ENCODE peak calls at places on chromosome 3, in four cellular contexts. One of them, this sample, is unnamed.

GRCh38 chr3:59895972-59896371 is 846.1 kb upstream of the CFAP20DC start:
- DNase-seq in esophagus squamous epithelium: no peak
- DNase-seq in cardiac muscle cell: no peak
- DNase-seq in upper lobe of left lung: no peak
- DNase-seq in this sample: no peak

GRCh38 chr3:187986514-187986934 is 167.4 kb upstream of the LPP start:
- DNase-seq in cardiac muscle cell: peak; percentile 76
- DNase-seq in esophagus squamous epithelium: no peak
- DNase-seq in upper lobe of left lung: peak; percentile 40
- DNase-seq in this sample: no peak

GRCh38 chr3:133208184-133208583 is 170.0 kb downstream of the TMEM108 start:
- DNase-seq in cardiac muscle cell: no peak
- DNase-seq in esophagus squamous epithelium: no peak
- DNase-seq in upper lobe of left lung: no peak
- DNase-seq in this sample: no peak

GRCh38 chr3:139532996-139533395 is 6.5 kb downstream of the RBP1 start:
- DNase-seq in upper lobe of left lung: no peak
- DNase-seq in esophagus squamous epithelium: no peak
- DNase-seq in cardiac muscle cell: peak; percentile 25
- DNase-seq in this sample: no peak

GRCh38 chr3:172140499-172141391 is 101.4 kb downstream of the FNDC3B start:
- DNase-seq in upper lobe of left lung: peak; percentile 74
- DNase-seq in esophagus squamous epithelium: no peak
- DNase-seq in cardiac muscle cell: peak; percentile 98
- DNase-seq in this sample: no peak

GRCh38 chr3:53554559-53555511 is 60.4 kb downstream of the CACNA1D start:
- DNase-seq in esophagus squamous epithelium: no peak
- DNase-seq in cardiac muscle cell: no peak
- DNase-seq in upper lobe of left lung: no peak
- DNase-seq in this sample: no peak

GRCh38 chr3:29026959-29027358 is 253.9 kb upstream of the RBMS3 start:
- DNase-seq in esophagus squamous epithelium: no peak
- DNase-seq in upper lobe of left lung: no peak
- DNase-seq in cardiac muscle cell: no peak
- DNase-seq in this sample: no peak

GRCh38 chr3:51311055-51311454 is 74.0 kb upstream of the MANF start:
- DNase-seq in upper lobe of left lung: no peak
- DNase-seq in cardiac muscle cell: peak; percentile 34
- DNase-seq in esophagus squamous epithelium: no peak
- DNase-seq in this sample: no peak

GRCh38 chr3:32487781-32488526 is 14.7 kb downstream of the CMTM6 start:
- DNase-seq in esophagus squamous epithelium: no peak
- DNase-seq in upper lobe of left lung: no peak
- DNase-seq in cardiac muscle cell: no peak
- DNase-seq in this sample: no peak

GRCh38 chr3:161879470-161879869 is 382.9 kb downstream of the OTOL1 start:
- DNase-seq in upper lobe of left lung: no peak
- DNase-seq in cardiac muscle cell: no peak
- DNase-seq in esophagus squamous epithelium: no peak
- DNase-seq in this sample: no peak

GRCh38 chr3:111737712-111738097 is 121.4 kb upstream of the PHLDB2 start:
- DNase-seq in esophagus squamous epithelium: no peak
- DNase-seq in cardiac muscle cell: peak; percentile 99
- DNase-seq in upper lobe of left lung: peak; percentile 69
- DNase-seq in this sample: no peak

GRCh38 chr3:152314677-152315353 is 46.1 kb downstream of the MBNL1 start:
- DNase-seq in esophagus squamous epithelium: no peak
- DNase-seq in upper lobe of left lung: no peak
- DNase-seq in cardiac muscle cell: peak; percentile 44
- DNase-seq in this sample: no peak

GRCh38 chr3:177830411-177830849 is 633.1 kb upstream of the TBL1XR1 start:
- DNase-seq in esophagus squamous epithelium: no peak
- DNase-seq in cardiac muscle cell: peak; percentile 98
- DNase-seq in upper lobe of left lung: no peak
- DNase-seq in this sample: no peak

GRCh38 chr3:65796676-65797075 is 242.0 kb downstream of the MAGI1 start:
- DNase-seq in esophagus squamous epithelium: no peak
- DNase-seq in cardiac muscle cell: no peak
- DNase-seq in upper lobe of left lung: no peak
- DNase-seq in this sample: no peak

GRCh38 chr3:71225951-71226564 is 357.5 kb downstream of the FOXP1 start:
- DNase-seq in esophagus squamous epithelium: no peak
- DNase-seq in upper lobe of left lung: no peak
- DNase-seq in cardiac muscle cell: no peak
- DNase-seq in this sample: no peak

GRCh38 chr3:157472648-157473047 is 30.6 kb downstream of the VEPH1 start:
- DNase-seq in upper lobe of left lung: no peak
- DNase-seq in cardiac muscle cell: no peak
- DNase-seq in esophagus squamous epithelium: no peak
- DNase-seq in this sample: no peak

GRCh38 chr3:45870099-45870498 is 16.2 kb upstream of the CCR9 start:
- DNase-seq in cardiac muscle cell: no peak
- DNase-seq in upper lobe of left lung: no peak
- DNase-seq in esophagus squamous epithelium: no peak
- DNase-seq in this sample: peak; percentile 57

GRCh38 chr3:64685331-64685799 is 2.4 kb downstream of the ADAMTS9 start:
- DNase-seq in esophagus squamous epithelium: no peak
- DNase-seq in upper lobe of left lung: peak; percentile 23
- DNase-seq in cardiac muscle cell: peak; percentile 72
- DNase-seq in this sample: no peak

GRCh38 chr3:39140341-39140971 is 12.9 kb downstream of the CSRNP1 start:
- DNase-seq in upper lobe of left lung: no peak
- DNase-seq in cardiac muscle cell: no peak
- DNase-seq in esophagus squamous epithelium: no peak
- DNase-seq in this sample: no peak
- H3K36me3 ChIP-seq in upper lobe of left lung: peaks cover 59% of the 10 kb centered on the region
- H3K36me3 ChIP-seq in cardiac muscle cell: peaks cover 29% of the 10 kb centered on the region
- H3K36me3 ChIP-seq in esophagus squamous epithelium: peaks cover 23% of the 10 kb centered on the region
- H3K36me3 ChIP-seq in this sample: peaks cover 23% of the 10 kb centered on the region

GRCh38 chr3:34248352-34248751 is 449.9 kb downstream of the PDCD6IP start:
- DNase-seq in cardiac muscle cell: no peak
- DNase-seq in esophagus squamous epithelium: no peak
- DNase-seq in upper lobe of left lung: no peak
- DNase-seq in this sample: no peak
- H3K4me1 ChIP-seq in cardiac muscle cell: no peaks in the 10 kb centered on the region
- H3K4me1 ChIP-seq in esophagus squamous epithelium: no peaks in the 10 kb centered on the region
- H3K4me1 ChIP-seq in upper lobe of left lung: no peaks in the 10 kb centered on the region
- H3K4me1 ChIP-seq in this sample: no peaks in the 10 kb centered on the region

GRCh38 chr3:173397161-173398110 is at the start of gene NLGN1:
- DNase-seq in cardiac muscle cell: peak; percentile 82
- DNase-seq in esophagus squamous epithelium: no peak
- DNase-seq in upper lobe of left lung: peak; percentile 53
- DNase-seq in this sample: no peak
- TF ChIP-seq CTCF in cardiac muscle cell: peak; percentile 40
- TF ChIP-seq CTCF in esophagus squamous epithelium: peak; percentile 5
- TF ChIP-seq CTCF in upper lobe of left lung: no peak
- TF ChIP-seq CTCF in this sample: no peak

DNA sequence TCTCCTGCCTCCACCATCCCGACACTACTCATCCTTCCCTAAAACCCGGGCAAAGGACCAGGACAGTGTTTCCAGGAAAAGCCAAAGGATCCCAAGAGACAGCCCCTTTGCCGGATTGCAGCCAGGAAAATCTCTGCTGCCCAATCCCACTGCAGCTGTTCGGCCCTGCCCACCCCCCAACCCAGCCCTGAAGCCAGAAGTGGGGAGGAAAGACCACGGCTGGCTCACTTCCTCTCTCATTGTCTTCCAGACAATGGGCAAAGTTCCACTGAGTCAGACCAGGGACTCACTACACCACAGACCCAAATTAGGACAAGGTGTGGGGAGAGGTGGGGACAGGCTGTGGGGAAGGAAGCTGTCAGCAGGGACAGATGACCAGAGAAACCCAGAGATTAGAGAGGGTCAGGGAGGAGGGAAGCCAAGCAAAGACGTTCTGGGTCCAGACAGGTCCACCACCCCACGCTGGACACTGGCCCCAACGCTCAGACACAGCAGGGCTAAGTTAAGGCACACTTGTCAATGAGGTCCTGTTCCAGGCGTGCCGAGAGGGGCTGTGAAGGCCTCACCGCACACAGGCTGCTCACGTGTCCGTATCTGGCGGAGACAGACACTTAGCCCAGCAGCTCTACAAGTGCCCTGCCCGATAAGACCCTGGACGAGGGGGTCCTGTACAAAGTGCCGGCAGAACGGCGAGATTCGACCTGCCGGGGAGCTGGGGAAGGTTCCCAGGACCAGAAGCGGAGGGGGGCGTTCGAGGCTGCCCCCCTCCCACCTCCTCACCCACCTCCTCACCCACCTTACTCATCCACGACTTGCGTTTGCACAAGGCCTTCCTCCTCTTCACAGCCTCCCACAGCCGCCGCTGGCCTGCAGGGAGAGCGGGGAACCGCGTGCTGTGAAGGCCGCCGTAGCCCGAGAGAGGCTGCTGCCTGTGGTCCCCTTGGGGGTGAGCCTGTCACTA is 21.9 kb downstream of the TNK2 start:
- DNase-seq in esophagus squamous epithelium: no peak
- DNase-seq in cardiac muscle cell: peak; percentile 68
- DNase-seq in upper lobe of left lung: no peak
- DNase-seq in this sample: no peak
- H3K36me3 ChIP-seq in esophagus squamous epithelium: peaks cover 15% of the 10 kb centered on the region
- H3K36me3 ChIP-seq in cardiac muscle cell: peaks cover 17% of the 10 kb centered on the region
- H3K36me3 ChIP-seq in upper lobe of left lung: peaks cover 35% of the 10 kb centered on the region
- H3K36me3 ChIP-seq in this sample: peaks cover 10% of the 10 kb centered on the region

DNA sequence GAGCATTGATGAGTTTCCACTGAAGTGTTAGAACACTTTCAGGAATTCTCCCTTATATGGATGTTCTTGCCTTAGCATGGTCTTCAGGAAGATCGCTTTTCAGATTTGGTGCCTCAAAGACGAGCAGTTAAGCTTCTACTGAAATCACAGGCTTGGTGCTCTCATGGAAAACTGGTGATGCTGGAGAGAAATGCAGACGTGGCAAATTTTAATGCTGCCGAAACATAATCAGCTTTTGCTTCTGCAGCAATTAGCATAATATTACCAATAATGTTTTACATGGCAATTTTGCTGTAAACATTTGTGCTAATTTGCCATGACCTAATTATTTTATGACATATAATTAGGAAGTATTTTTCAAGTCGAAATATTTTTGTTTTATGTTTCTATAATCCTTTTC is 507.0 kb upstream of the PPP2R3A start:
- DNase-seq in cardiac muscle cell: no peak
- DNase-seq in upper lobe of left lung: no peak
- DNase-seq in esophagus squamous epithelium: no peak
- DNase-seq in this sample: no peak
- H3K4me1 ChIP-seq in cardiac muscle cell: no peaks in the 10 kb centered on the region
- H3K4me1 ChIP-seq in upper lobe of left lung: no peaks in the 10 kb centered on the region
- H3K4me1 ChIP-seq in esophagus squamous epithelium: no peaks in the 10 kb centered on the region
- H3K4me1 ChIP-seq in this sample: no peaks in the 10 kb centered on the region

DNA sequence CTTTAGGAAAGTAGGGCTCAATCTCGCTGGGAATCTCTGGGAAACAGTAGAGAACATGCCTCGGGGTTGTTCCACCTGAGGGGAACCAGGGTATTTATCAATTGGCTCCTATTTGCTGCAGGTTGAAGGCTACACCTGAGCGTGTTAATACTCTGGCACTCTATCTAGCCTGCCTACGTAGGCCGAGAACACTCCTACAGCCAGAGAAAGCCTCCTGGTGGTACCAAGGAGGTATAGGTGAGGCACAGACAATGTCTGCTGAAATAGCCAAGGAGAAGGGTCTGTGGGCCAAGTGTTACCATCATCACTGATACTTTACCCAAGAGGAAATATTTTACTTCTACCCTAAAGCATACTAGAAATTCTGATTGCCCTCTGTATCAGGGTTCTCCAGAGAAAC is 341.0 kb upstream of the UBE2E2 start:
- DNase-seq in esophagus squamous epithelium: no peak
- DNase-seq in upper lobe of left lung: no peak
- DNase-seq in cardiac muscle cell: no peak
- DNase-seq in this sample: no peak
- TF ChIP-seq CTCF in esophagus squamous epithelium: no peak
- TF ChIP-seq CTCF in upper lobe of left lung: no peak
- TF ChIP-seq CTCF in cardiac muscle cell: no peak
- TF ChIP-seq CTCF in this sample: no peak

GRCh38 chr3:123613543-123613942 is 28.7 kb upstream of the HACD2 start:
- DNase-seq in upper lobe of left lung: no peak
- DNase-seq in cardiac muscle cell: no peak
- DNase-seq in esophagus squamous epithelium: no peak
- DNase-seq in this sample: no peak
- H3K36me3 ChIP-seq in upper lobe of left lung: peaks cover 20% of the 10 kb centered on the region
- H3K36me3 ChIP-seq in cardiac muscle cell: no peaks in the 10 kb centered on the region
- H3K36me3 ChIP-seq in esophagus squamous epithelium: no peaks in the 10 kb centered on the region
- H3K36me3 ChIP-seq in this sample: no peaks in the 10 kb centered on the region

GRCh38 chr3:114900908-114901307 is 246.2 kb downstream of the ZBTB20 start:
- DNase-seq in upper lobe of left lung: no peak
- DNase-seq in esophagus squamous epithelium: no peak
- DNase-seq in cardiac muscle cell: peak; percentile 15
- DNase-seq in this sample: no peak
- H3K4me1 ChIP-seq in upper lobe of left lung: peaks cover 21% of the 10 kb centered on the region
- H3K4me1 ChIP-seq in esophagus squamous epithelium: no peaks in the 10 kb centered on the region
- H3K4me1 ChIP-seq in cardiac muscle cell: peaks cover 11% of the 10 kb centered on the region
- H3K4me1 ChIP-seq in this sample: no peaks in the 10 kb centered on the region

GRCh38 chr3:149964296-149964695 is 6.4 kb downstream of the PFN2 start:
- DNase-seq in esophagus squamous epithelium: no peak
- DNase-seq in cardiac muscle cell: peak; percentile 80
- DNase-seq in upper lobe of left lung: no peak
- DNase-seq in this sample: no peak

GRCh38 chr3:149965278-149965677 is 5.4 kb downstream of the PFN2 start:
- DNase-seq in upper lobe of left lung: no peak
- DNase-seq in cardiac muscle cell: peak; percentile 44
- DNase-seq in esophagus squamous epithelium: no peak
- DNase-seq in this sample: no peak

GRCh38 chr3:149968216-149968615 is 2.5 kb downstream of the PFN2 start:
- DNase-seq in esophagus squamous epithelium: no peak
- DNase-seq in upper lobe of left lung: no peak
- DNase-seq in cardiac muscle cell: no peak
- DNase-seq in this sample: no peak

GRCh38 chr3:149969110-149969944 is 1.4 kb downstream of the PFN2 start:
- DNase-seq in upper lobe of left lung: peak; percentile 32
- DNase-seq in cardiac muscle cell: peak; percentile 90
- DNase-seq in esophagus squamous epithelium: no peak
- DNase-seq in this sample: no peak

DNA sequence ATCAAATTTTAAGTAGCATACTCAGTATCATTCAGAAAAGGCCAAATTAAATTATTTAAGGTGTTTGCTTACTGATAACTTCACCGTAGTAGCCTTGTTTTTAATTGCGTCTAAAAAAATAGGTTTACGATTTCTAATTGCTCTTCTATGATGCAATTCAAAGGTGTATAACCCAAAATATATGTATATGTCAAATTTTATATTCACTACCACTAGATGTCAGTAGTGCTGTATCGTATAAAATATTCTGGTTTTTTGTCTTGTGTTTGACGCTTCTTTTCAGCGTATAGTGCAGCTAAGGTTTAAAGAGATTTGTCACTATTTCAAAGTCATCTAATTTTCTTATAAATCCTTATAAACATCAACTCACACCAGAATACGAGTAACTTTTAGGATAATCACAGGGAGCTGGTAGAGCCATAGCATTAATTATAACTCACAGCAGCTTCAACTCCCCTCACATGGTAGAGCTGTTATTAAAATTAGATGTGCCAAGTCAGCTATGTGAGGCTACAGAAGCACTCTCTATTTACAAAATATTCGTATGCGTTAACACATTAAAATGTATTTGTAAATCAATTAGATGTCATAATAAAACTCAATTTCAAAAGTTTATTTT is 3.5 kb downstream of the PFN2 start:
- DNase-seq in esophagus squamous epithelium: no peak
- DNase-seq in upper lobe of left lung: no peak
- DNase-seq in cardiac muscle cell: peak; percentile 71
- DNase-seq in this sample: no peak
- TF ChIP-seq CTCF in esophagus squamous epithelium: peak; percentile 51
- TF ChIP-seq CTCF in upper lobe of left lung: peak; percentile 51
- TF ChIP-seq CTCF in cardiac muscle cell: peak; percentile 44
- TF ChIP-seq CTCF in this sample: peak; percentile 78